ENCODE peak calls at places on chromosomes 11 and 22, in six cellular contexts. One of them, this sample, is unnamed.

GRCh38 chr11:110297726-110298297 is 1.4 kb upstream of the RDX start:
- DNase-seq in H1: no peak
- DNase-seq in SK-N-SH: no peak
- DNase-seq in HepG2: no peak
- DNase-seq in K562: no peak
- DNase-seq in GM12878: no peak
- DNase-seq in this sample: no peak

GRCh38 chr11:34564406-34564805 is 50.8 kb upstream of the ELF5 start:
- DNase-seq in K562: no peak
- DNase-seq in HepG2: no peak
- DNase-seq in GM12878: no peak
- DNase-seq in H1: no peak
- DNase-seq in SK-N-SH: no peak
- DNase-seq in this sample: peak; percentile 47

GRCh38 chr11:72685560-72686480 is 11.6 kb upstream of the PDE2A start:
- DNase-seq in GM12878: no peak
- DNase-seq in HepG2: no peak
- DNase-seq in H1: no peak
- DNase-seq in SK-N-SH: peak; percentile 66
- DNase-seq in K562: no peak
- DNase-seq in this sample: no peak

GRCh38 chr22:40009953-40010751 is 15.4 kb downstream of the FAM83F start:
- DNase-seq in K562: no peak
- DNase-seq in HepG2: no peak
- DNase-seq in GM12878: no peak
- DNase-seq in SK-N-SH: no peak
- DNase-seq in H1: no peak
- DNase-seq in this sample: no peak

GRCh38 chr11:18046116-18046777 is at the start of gene TPH1:
- DNase-seq in SK-N-SH: peak; percentile 84
- DNase-seq in GM12878: no peak
- DNase-seq in K562: no peak
- DNase-seq in HepG2: no peak
- DNase-seq in H1: peak; percentile 75
- DNase-seq in this sample: no peak

GRCh38 chr22:38751422-38752346 is 4.1 kb downstream of the SUN2 start:
- DNase-seq in K562: no peak
- DNase-seq in H1: no peak
- DNase-seq in GM12878: peak; percentile 65
- DNase-seq in HepG2: no peak
- DNase-seq in SK-N-SH: no peak
- DNase-seq in this sample: no peak

GRCh38 chr11:8429483-8429882 is 164.5 kb downstream of the STK33 start:
- DNase-seq in SK-N-SH: no peak
- DNase-seq in GM12878: no peak
- DNase-seq in H1: no peak
- DNase-seq in K562: no peak
- DNase-seq in HepG2: no peak
- DNase-seq in this sample: no peak

GRCh38 chr22:17842386-17842785 is 68.1 kb upstream of the BID start:
- DNase-seq in HepG2: no peak
- DNase-seq in K562: no peak
- DNase-seq in SK-N-SH: no peak
- DNase-seq in H1: no peak
- DNase-seq in GM12878: no peak
- DNase-seq in this sample: no peak

GRCh38 chr11:125330462-125331325 is 165.4 kb downstream of the FEZ1 start:
- DNase-seq in GM12878: no peak
- DNase-seq in H1: no peak
- DNase-seq in SK-N-SH: no peak
- DNase-seq in K562: no peak
- DNase-seq in HepG2: no peak
- DNase-seq in this sample: no peak

DNA sequence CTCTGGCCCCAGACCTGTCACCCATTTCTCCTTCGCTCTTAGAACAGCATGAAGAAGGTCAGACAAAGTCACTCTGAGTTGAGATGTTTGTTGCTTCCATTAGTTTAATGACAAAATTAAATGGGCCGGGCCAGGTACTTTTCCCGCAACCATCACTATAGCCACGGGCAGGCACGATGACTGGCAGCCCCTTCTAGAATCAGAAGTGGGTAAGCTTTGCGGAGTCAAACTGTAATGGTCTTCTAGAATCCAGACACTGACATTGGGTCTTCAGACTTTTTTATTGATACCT is 2.3 kb upstream of the ACR start:
- DNase-seq in H1: no peak
- DNase-seq in SK-N-SH: no peak
- DNase-seq in GM12878: no peak
- DNase-seq in HepG2: no peak
- DNase-seq in K562: no peak
- DNase-seq in this sample: no peak
- TF ChIP-seq YY1 in H1: no peak
- TF ChIP-seq YY1 in SK-N-SH: no peak
- TF ChIP-seq YY1 in GM12878: no peak
- TF ChIP-seq YY1 in HepG2: no peak
- TF ChIP-seq YY1 in K562: no peak
- TF ChIP-seq YY1 in this sample: no peak

GRCh38 chr11:128470081-128470480 is 117.3 kb downstream of the ETS1 start:
- DNase-seq in HepG2: no peak
- DNase-seq in GM12878: no peak
- DNase-seq in H1: no peak
- DNase-seq in K562: no peak
- DNase-seq in SK-N-SH: no peak
- DNase-seq in this sample: no peak

GRCh38 chr11:128471138-128471661 is 116.2 kb downstream of the ETS1 start:
- DNase-seq in K562: no peak
- DNase-seq in SK-N-SH: no peak
- DNase-seq in GM12878: peak; percentile 79
- DNase-seq in H1: no peak
- DNase-seq in HepG2: no peak
- DNase-seq in this sample: no peak

GRCh38 chr11:128473631-128474030 is 113.7 kb downstream of the ETS1 start:
- DNase-seq in H1: no peak
- DNase-seq in HepG2: no peak
- DNase-seq in SK-N-SH: no peak
- DNase-seq in K562: no peak
- DNase-seq in GM12878: peak; percentile 51
- DNase-seq in this sample: no peak

GRCh38 chr11:128474036-128474874 is 113.1 kb downstream of the ETS1 start:
- DNase-seq in HepG2: no peak
- DNase-seq in GM12878: no peak
- DNase-seq in H1: no peak
- DNase-seq in SK-N-SH: no peak
- DNase-seq in K562: no peak
- DNase-seq in this sample: no peak

DNA sequence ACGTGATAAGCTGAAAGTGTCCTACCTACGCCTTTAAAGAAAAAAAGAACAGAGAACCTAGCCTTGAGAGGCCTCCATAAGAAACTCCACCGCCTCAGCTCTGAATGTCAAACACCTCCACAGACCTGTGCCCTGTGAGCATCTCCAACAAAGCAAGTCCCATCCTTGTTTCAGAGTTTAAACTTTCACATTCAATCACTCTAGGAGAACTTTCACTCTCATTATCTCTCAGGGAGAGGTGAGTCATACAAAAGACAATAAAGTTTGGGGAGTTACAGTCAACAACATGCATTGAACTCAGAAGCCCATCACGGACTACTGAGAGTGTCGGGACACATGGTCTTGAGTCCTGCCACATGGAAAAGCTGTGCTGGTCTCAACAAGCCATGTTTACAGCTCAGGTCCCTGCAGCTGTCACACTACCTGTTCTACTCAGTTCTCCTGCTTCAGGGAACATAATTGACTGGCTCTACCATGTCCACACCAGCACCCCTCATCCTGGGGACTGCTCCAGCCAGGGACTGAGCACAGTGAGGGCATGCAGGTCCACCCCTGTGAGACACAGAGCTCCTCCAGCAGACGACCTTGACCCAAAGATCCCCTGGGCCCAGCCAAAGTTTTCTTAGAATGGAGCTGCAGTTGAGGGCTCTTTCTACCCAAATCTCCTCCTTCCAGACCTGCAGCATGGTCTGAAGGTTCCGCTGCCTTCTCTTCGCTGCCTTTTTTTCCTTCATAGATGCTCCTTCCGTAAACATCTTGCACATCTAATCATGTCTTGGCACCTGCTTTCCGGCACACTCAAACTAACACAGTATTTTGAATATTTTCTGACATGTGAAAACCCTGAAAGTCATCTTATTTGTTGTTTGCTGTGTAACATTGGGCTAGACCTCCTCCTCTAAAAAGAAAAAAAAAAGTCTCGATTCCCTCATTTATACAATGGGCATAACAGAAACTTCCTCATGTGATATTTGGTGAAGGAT is 114.9 kb downstream of the ETS1 start:
- DNase-seq in GM12878: peak; percentile 93
- DNase-seq in SK-N-SH: no peak
- DNase-seq in K562: no peak
- DNase-seq in HepG2: peak; percentile 35
- DNase-seq in H1: no peak
- DNase-seq in this sample: no peak
- H3K4me1 ChIP-seq in GM12878: peaks cover 92% of the 10 kb centered on the region
- H3K4me1 ChIP-seq in SK-N-SH: peaks cover 20% of the 10 kb centered on the region
- H3K4me1 ChIP-seq in K562: peaks cover 6% of the 10 kb centered on the region
- H3K4me1 ChIP-seq in HepG2: peaks cover 11% of the 10 kb centered on the region
- H3K4me1 ChIP-seq in H1: no peaks in the 10 kb centered on the region
- H3K4me1 ChIP-seq in this sample: peaks cover 34% of the 10 kb centered on the region

DNA sequence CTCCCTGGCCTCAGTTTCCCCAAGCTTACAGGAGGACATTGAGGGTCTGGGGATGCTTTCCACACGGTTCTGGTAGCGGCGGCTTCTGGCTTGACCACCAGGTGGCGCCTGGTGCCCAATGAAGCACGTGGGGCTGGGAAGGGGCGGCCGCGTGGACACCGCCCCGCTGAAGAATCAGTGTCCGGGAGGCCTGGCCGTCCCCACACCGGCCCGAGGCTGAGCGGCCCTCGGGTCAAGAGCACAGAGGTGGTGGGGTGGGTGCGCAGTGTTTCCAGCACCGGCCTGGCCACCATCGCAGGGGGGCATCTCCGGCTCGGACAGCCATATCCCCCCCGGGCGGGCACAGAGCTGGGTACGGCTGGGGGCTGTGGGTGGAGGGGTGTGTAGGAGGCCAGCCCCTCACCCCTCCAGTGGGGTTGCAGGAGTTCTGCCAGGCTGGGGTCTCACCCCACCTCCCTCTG is 27.8 kb upstream of the PPARA start:
- DNase-seq in HepG2: peak; percentile 37
- DNase-seq in H1: peak; percentile 90
- DNase-seq in GM12878: no peak
- DNase-seq in K562: peak; percentile 84
- DNase-seq in SK-N-SH: peak; percentile 95
- DNase-seq in this sample: peak; percentile 8
- TF ChIP-seq POLR2AphosphoS5 in HepG2: no peak
- TF ChIP-seq POLR2AphosphoS5 in H1: no peak
- TF ChIP-seq POLR2AphosphoS5 in GM12878: no peak
- TF ChIP-seq POLR2AphosphoS5 in K562: no peak
- TF ChIP-seq POLR2AphosphoS5 in SK-N-SH: no peak
- TF ChIP-seq POLR2AphosphoS5 in this sample: no peak

GRCh38 chr11:97460091-97460490 is 1070.3 kb downstream of the JRKL start:
- DNase-seq in SK-N-SH: peak; percentile 47
- DNase-seq in GM12878: no peak
- DNase-seq in HepG2: no peak
- DNase-seq in K562: no peak
- DNase-seq in H1: no peak
- DNase-seq in this sample: no peak

GRCh38 chr11:97451441-97451840 is 1061.6 kb downstream of the JRKL start:
- DNase-seq in K562: no peak
- DNase-seq in GM12878: no peak
- DNase-seq in HepG2: no peak
- DNase-seq in SK-N-SH: no peak
- DNase-seq in H1: no peak
- DNase-seq in this sample: no peak

DNA sequence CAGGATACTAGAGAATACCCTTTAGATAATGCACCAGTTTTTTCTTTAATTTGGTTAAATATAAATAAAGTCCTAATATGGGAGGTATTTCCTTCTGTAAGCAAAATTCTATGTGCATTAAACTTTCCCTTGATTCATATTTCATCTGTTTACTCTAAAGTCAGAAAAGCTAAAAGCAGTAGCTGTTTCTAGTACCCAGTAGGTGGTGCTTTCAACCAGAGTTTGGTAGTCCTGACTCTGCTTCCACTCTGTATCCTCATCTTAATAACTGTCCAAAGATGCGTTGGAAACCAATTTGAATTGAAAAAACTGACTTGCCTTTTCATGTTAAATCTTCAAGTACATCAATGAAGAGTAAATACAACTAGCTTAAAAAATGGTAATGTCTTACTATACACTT is 1065.2 kb downstream of the JRKL start:
- DNase-seq in HepG2: peak; percentile 3
- DNase-seq in K562: no peak
- DNase-seq in GM12878: no peak
- DNase-seq in H1: no peak
- DNase-seq in SK-N-SH: peak; percentile 21
- DNase-seq in this sample: no peak
- TF ChIP-seq YY1 in HepG2: no peak
- TF ChIP-seq YY1 in K562: no peak
- TF ChIP-seq YY1 in GM12878: no peak
- TF ChIP-seq YY1 in H1: no peak
- TF ChIP-seq YY1 in SK-N-SH: no peak
- TF ChIP-seq YY1 in this sample: no peak

DNA sequence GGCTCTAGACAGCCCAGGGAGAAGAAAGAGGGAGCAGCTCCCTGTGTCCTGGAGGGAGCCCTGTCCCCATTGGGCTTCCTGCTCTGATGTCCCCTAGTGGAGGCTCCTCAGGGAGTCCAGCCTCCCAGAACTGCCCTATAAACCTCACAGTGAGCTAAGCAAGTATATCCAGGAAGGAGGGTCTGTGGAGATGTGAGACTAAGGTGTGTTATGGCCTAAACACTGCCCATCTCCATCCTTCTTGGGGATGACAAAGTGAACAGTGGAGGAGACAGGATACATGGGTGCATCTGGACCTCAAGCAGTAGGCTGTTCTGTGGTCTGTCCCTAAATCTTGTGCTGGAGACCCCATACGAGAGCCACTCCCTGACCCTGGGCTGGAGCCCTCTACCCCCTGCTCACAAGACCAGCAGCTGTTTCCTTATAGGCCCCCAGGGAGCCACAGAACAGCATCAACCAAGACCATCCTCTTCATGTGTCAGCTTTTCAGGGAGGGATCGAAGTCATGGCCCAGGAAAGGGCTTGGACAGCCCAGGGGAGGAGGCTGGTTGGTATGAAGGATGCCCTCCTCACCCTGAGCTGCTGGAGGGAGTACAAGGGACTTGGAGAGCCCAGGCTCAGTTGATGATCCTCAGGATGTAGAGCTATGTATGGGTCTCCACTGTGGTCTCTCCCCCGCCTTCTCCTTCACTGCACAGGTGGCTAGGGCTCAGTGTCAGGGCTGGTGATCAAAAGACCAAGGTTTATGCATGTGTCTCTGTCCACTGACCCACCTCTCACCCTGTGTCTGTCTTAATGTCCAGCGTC is 49.7 kb upstream of the TOP3B start:
- DNase-seq in H1: no peak
- DNase-seq in K562: no peak
- DNase-seq in SK-N-SH: no peak
- DNase-seq in HepG2: no peak
- DNase-seq in GM12878: no peak
- DNase-seq in this sample: no peak
- H3K4me1 ChIP-seq in H1: no peaks in the 10 kb centered on the region
- H3K4me1 ChIP-seq in K562: peaks cover 3% of the 10 kb centered on the region
- H3K4me1 ChIP-seq in SK-N-SH: no peaks in the 10 kb centered on the region
- H3K4me1 ChIP-seq in HepG2: no peaks in the 10 kb centered on the region
- H3K4me1 ChIP-seq in GM12878: peaks cover 28% of the 10 kb centered on the region
- H3K4me1 ChIP-seq in this sample: no peaks in the 10 kb centered on the region